ENCODE peak calls at places on chromosome 3, in eight cellular contexts. One of them, this sample, is unnamed.

GRCh38 chr3:178155521-178155920 is 380.7 kb upstream of the KCNMB2 start:
- DNase-seq in epithelial cell of esophagus: no peak
- DNase-seq in right lobe of liver: no peak
- DNase-seq in mucosa of descending colon: no peak
- DNase-seq in breast epithelium: no peak
- DNase-seq in progenitor cell of endocrine pancreas: no peak
- DNase-seq in GM23338: no peak
- DNase-seq in HCT116: no peak
- DNase-seq in this sample: no peak

GRCh38 chr3:144810150-144810549 is 838.5 kb downstream of the DIPK2A start:
- DNase-seq in epithelial cell of esophagus: peak; percentile 5
- DNase-seq in progenitor cell of endocrine pancreas: no peak
- DNase-seq in GM23338: no peak
- DNase-seq in right lobe of liver: no peak
- DNase-seq in HCT116: no peak
- DNase-seq in breast epithelium: no peak
- DNase-seq in mucosa of descending colon: no peak
- DNase-seq in this sample: no peak

GRCh38 chr3:113697192-113698090 is 999 bp upstream of the USF3 start:
- DNase-seq in mucosa of descending colon: peak; percentile 52
- DNase-seq in right lobe of liver: no peak
- DNase-seq in breast epithelium: peak; percentile 43
- DNase-seq in GM23338: peak; percentile 66
- DNase-seq in HCT116: no peak
- DNase-seq in epithelial cell of esophagus: peak; percentile 36
- DNase-seq in progenitor cell of endocrine pancreas: no peak
- DNase-seq in this sample: no peak

GRCh38 chr3:29079358-29079757 is 201.5 kb upstream of the RBMS3 start:
- DNase-seq in GM23338: no peak
- DNase-seq in HCT116: no peak
- DNase-seq in progenitor cell of endocrine pancreas: no peak
- DNase-seq in right lobe of liver: no peak
- DNase-seq in breast epithelium: no peak
- DNase-seq in epithelial cell of esophagus: no peak
- DNase-seq in mucosa of descending colon: no peak
- DNase-seq in this sample: no peak

GRCh38 chr3:10942806-10943205 is 49.7 kb upstream of the SLC6A1 start:
- DNase-seq in GM23338: no peak
- DNase-seq in epithelial cell of esophagus: no peak
- DNase-seq in HCT116: no peak
- DNase-seq in mucosa of descending colon: no peak
- DNase-seq in progenitor cell of endocrine pancreas: no peak
- DNase-seq in breast epithelium: no peak
- DNase-seq in right lobe of liver: peak; percentile 3
- DNase-seq in this sample: no peak

GRCh38 chr3:47475029-47475569 is 642 bp downstream of the SCAP start:
- DNase-seq in GM23338: peak; percentile 34
- DNase-seq in epithelial cell of esophagus: peak; percentile 41
- DNase-seq in progenitor cell of endocrine pancreas: no peak
- DNase-seq in HCT116: no peak
- DNase-seq in right lobe of liver: no peak
- DNase-seq in breast epithelium: no peak
- DNase-seq in mucosa of descending colon: no peak
- DNase-seq in this sample: no peak

GRCh38 chr3:127784865-127785710 is 37.2 kb downstream of the MGLL start:
- DNase-seq in GM23338: no peak
- DNase-seq in breast epithelium: no peak
- DNase-seq in mucosa of descending colon: peak; percentile 79
- DNase-seq in right lobe of liver: peak; percentile 78
- DNase-seq in HCT116: no peak
- DNase-seq in epithelial cell of esophagus: no peak
- DNase-seq in progenitor cell of endocrine pancreas: no peak
- DNase-seq in this sample: no peak

GRCh38 chr3:187310954-187311470 is 19.5 kb upstream of the MASP1 start:
- DNase-seq in right lobe of liver: no peak
- DNase-seq in epithelial cell of esophagus: no peak
- DNase-seq in breast epithelium: no peak
- DNase-seq in HCT116: no peak
- DNase-seq in progenitor cell of endocrine pancreas: no peak
- DNase-seq in mucosa of descending colon: no peak
- DNase-seq in GM23338: no peak
- DNase-seq in this sample: no peak

GRCh38 chr3:73874596-73874995 is 249.9 kb upstream of the PDZRN3 start:
- DNase-seq in mucosa of descending colon: no peak
- DNase-seq in GM23338: peak; percentile 17
- DNase-seq in HCT116: no peak
- DNase-seq in breast epithelium: no peak
- DNase-seq in right lobe of liver: no peak
- DNase-seq in epithelial cell of esophagus: no peak
- DNase-seq in progenitor cell of endocrine pancreas: no peak
- DNase-seq in this sample: no peak

GRCh38 chr3:73863546-73864079 is 238.9 kb upstream of the PDZRN3 start:
- DNase-seq in right lobe of liver: no peak
- DNase-seq in mucosa of descending colon: no peak
- DNase-seq in epithelial cell of esophagus: no peak
- DNase-seq in breast epithelium: no peak
- DNase-seq in progenitor cell of endocrine pancreas: no peak
- DNase-seq in HCT116: no peak
- DNase-seq in GM23338: no peak
- DNase-seq in this sample: no peak

GRCh38 chr3:73867524-73867923 is 242.8 kb upstream of the PDZRN3 start:
- DNase-seq in HCT116: no peak
- DNase-seq in breast epithelium: no peak
- DNase-seq in epithelial cell of esophagus: no peak
- DNase-seq in GM23338: no peak
- DNase-seq in right lobe of liver: no peak
- DNase-seq in progenitor cell of endocrine pancreas: no peak
- DNase-seq in mucosa of descending colon: no peak
- DNase-seq in this sample: no peak

DNA sequence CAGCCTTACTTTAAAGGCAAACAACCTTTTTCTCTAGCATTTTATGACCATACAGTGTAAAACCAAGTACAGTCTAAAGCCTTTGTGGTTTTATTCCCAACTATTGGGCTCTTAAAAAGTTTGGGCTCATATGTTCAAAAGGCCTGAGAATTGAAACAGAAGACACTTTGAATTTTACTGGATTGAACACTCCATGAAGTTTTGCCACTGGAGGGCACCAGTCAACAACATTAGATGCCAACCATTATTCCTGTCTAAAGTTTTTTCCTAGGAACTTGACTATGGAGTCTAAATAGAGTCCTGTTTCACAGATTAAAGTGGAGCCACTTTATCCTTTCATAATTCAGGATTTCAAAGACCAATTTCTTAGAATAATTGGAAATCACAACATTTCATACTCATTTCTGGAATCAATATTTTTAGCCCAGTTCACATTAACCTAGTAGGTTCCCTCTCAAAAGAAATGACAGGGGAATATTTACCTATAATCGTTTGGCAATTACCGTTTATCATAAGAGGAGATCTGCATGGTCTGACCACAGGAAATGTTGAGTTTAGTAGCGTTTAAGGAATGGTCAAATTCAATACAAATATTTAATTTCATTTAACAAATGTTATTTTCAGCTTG is 244.1 kb upstream of the PDZRN3 start:
- DNase-seq in GM23338: peak; percentile 71
- DNase-seq in HCT116: no peak
- DNase-seq in epithelial cell of esophagus: peak; percentile 48
- DNase-seq in mucosa of descending colon: no peak
- DNase-seq in right lobe of liver: no peak
- DNase-seq in breast epithelium: no peak
- DNase-seq in progenitor cell of endocrine pancreas: peak; percentile 16
- DNase-seq in this sample: no peak
- TF ChIP-seq CTCF in GM23338: peak; percentile 72
- TF ChIP-seq CTCF in HCT116: peak; percentile 46
- TF ChIP-seq CTCF in epithelial cell of esophagus: peak; percentile 67
- TF ChIP-seq CTCF in mucosa of descending colon: no peak
- TF ChIP-seq CTCF in right lobe of liver: peak; percentile 69
- TF ChIP-seq CTCF in breast epithelium: peak; percentile 43
- TF ChIP-seq CTCF in progenitor cell of endocrine pancreas: peak; percentile 87
- TF ChIP-seq CTCF in this sample: peak; percentile 84

GRCh38 chr3:51384145-51384729 is 854 bp upstream of the MANF start:
- DNase-seq in epithelial cell of esophagus: no peak
- DNase-seq in HCT116: no peak
- DNase-seq in right lobe of liver: peak; percentile 68
- DNase-seq in GM23338: peak; percentile 43
- DNase-seq in breast epithelium: no peak
- DNase-seq in mucosa of descending colon: no peak
- DNase-seq in progenitor cell of endocrine pancreas: peak; percentile 24
- DNase-seq in this sample: no peak

GRCh38 chr3:51381333-51381705 is 3.8 kb upstream of the MANF start:
- DNase-seq in progenitor cell of endocrine pancreas: no peak
- DNase-seq in breast epithelium: no peak
- DNase-seq in epithelial cell of esophagus: no peak
- DNase-seq in GM23338: no peak
- DNase-seq in HCT116: no peak
- DNase-seq in right lobe of liver: no peak
- DNase-seq in mucosa of descending colon: no peak
- DNase-seq in this sample: no peak

GRCh38 chr3:51382076-51382745 is 2.9 kb upstream of the MANF start:
- DNase-seq in mucosa of descending colon: no peak
- DNase-seq in GM23338: peak; percentile 57
- DNase-seq in epithelial cell of esophagus: no peak
- DNase-seq in progenitor cell of endocrine pancreas: no peak
- DNase-seq in HCT116: no peak
- DNase-seq in breast epithelium: no peak
- DNase-seq in right lobe of liver: no peak
- DNase-seq in this sample: no peak

GRCh38 chr3:51384730-51385473 is at the start of gene MANF:
- DNase-seq in progenitor cell of endocrine pancreas: peak; percentile 94
- DNase-seq in HCT116: peak; percentile 95
- DNase-seq in breast epithelium: peak; percentile 99
- DNase-seq in right lobe of liver: peak; percentile 99
- DNase-seq in epithelial cell of esophagus: peak; percentile 99
- DNase-seq in GM23338: peak; percentile 99
- DNase-seq in mucosa of descending colon: peak; percentile 98
- DNase-seq in this sample: peak; percentile 98

DNA sequence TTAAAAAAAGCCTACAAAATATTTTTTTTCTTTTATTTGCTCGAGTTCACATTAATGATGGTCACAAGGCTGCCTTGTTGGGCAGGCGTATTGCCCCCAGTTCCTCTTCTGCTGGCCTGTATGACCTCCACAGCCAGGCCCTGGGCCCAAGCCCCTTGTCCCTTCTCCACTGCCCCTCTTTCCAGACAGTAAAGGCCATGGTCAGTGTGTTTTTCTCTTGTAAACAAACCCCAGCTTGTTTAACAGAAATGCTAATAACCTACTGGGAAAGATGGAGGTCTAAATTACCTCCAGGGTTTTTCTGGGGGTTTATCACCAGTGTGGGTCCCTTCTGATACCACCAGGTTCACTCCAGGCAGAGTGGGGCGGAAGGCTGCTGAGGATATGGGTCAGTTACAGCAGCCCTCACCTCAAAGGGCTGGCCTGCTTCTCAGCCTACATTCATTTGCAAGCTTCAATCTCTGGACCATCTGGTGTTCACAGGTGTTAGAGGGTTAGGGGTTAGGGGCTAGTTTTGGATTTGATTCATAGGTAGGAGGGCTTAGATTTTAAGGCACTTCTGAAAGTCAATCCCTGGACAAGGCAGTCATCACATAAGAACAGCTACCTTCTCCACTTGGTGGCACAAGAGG is 2.0 kb upstream of the MANF start:
- DNase-seq in mucosa of descending colon: no peak
- DNase-seq in progenitor cell of endocrine pancreas: no peak
- DNase-seq in GM23338: no peak
- DNase-seq in epithelial cell of esophagus: no peak
- DNase-seq in breast epithelium: no peak
- DNase-seq in HCT116: no peak
- DNase-seq in right lobe of liver: no peak
- DNase-seq in this sample: no peak
- TF ChIP-seq CTCF in mucosa of descending colon: no peak
- TF ChIP-seq CTCF in progenitor cell of endocrine pancreas: no peak
- TF ChIP-seq CTCF in GM23338: peak; percentile 16
- TF ChIP-seq CTCF in epithelial cell of esophagus: no peak
- TF ChIP-seq CTCF in breast epithelium: no peak
- TF ChIP-seq CTCF in HCT116: no peak
- TF ChIP-seq CTCF in right lobe of liver: no peak
- TF ChIP-seq CTCF in this sample: no peak

DNA sequence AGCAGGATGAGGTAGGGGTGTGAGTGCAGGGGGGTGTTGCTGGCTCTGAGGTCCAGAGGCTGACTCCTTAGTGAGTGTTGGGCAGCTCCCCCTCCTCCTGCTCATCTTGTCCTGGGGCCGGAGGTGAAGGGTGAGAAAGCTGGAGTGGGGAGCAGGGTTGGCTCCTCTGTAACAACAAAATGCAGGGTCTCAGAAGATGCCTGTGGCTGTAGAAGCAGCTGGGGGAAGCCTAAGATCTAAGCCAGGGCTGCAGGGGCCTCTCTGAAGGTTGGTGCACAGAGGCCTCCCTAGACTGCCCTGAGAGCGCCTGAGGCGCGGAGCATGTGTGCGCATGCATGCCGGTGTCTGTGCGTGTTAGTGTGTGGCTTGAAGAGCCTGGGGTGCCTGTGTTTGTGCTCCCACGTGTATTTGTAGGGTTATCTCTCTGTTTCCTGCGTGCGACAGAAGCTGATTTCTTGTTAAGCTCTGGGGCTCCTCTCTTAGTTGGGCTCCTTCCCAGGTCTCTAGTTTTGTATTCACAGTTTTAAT is 5.3 kb upstream of the HDAC11 start:
- DNase-seq in progenitor cell of endocrine pancreas: no peak
- DNase-seq in epithelial cell of esophagus: peak; percentile 34
- DNase-seq in breast epithelium: no peak
- DNase-seq in mucosa of descending colon: no peak
- DNase-seq in right lobe of liver: no peak
- DNase-seq in HCT116: no peak
- DNase-seq in GM23338: no peak
- DNase-seq in this sample: no peak
- TF ChIP-seq CTCF in progenitor cell of endocrine pancreas: no peak
- TF ChIP-seq CTCF in epithelial cell of esophagus: no peak
- TF ChIP-seq CTCF in breast epithelium: no peak
- TF ChIP-seq CTCF in mucosa of descending colon: no peak
- TF ChIP-seq CTCF in right lobe of liver: no peak
- TF ChIP-seq CTCF in HCT116: no peak
- TF ChIP-seq CTCF in GM23338: no peak
- TF ChIP-seq CTCF in this sample: no peak

GRCh38 chr3:148958681-148959080 is 32.7 kb upstream of the GYG1 start:
- DNase-seq in GM23338: no peak
- DNase-seq in progenitor cell of endocrine pancreas: no peak
- DNase-seq in HCT116: no peak
- DNase-seq in epithelial cell of esophagus: no peak
- DNase-seq in right lobe of liver: no peak
- DNase-seq in breast epithelium: no peak
- DNase-seq in mucosa of descending colon: no peak
- DNase-seq in this sample: no peak

GRCh38 chr3:148953094-148953493 is 38.2 kb upstream of the GYG1 start:
- DNase-seq in HCT116: no peak
- DNase-seq in right lobe of liver: no peak
- DNase-seq in progenitor cell of endocrine pancreas: no peak
- DNase-seq in epithelial cell of esophagus: no peak
- DNase-seq in breast epithelium: no peak
- DNase-seq in mucosa of descending colon: no peak
- DNase-seq in GM23338: no peak
- DNase-seq in this sample: no peak

GRCh38 chr3:148955544-148956346 is 35.6 kb upstream of the GYG1 start:
- DNase-seq in right lobe of liver: no peak
- DNase-seq in epithelial cell of esophagus: peak; percentile 60
- DNase-seq in GM23338: peak; percentile 76
- DNase-seq in progenitor cell of endocrine pancreas: no peak
- DNase-seq in breast epithelium: peak; percentile 75
- DNase-seq in HCT116: peak; percentile 48
- DNase-seq in mucosa of descending colon: no peak
- DNase-seq in this sample: no peak

GRCh38 chr3:148954981-148955380 is 36.4 kb upstream of the GYG1 start:
- DNase-seq in progenitor cell of endocrine pancreas: no peak
- DNase-seq in right lobe of liver: no peak
- DNase-seq in GM23338: no peak
- DNase-seq in mucosa of descending colon: no peak
- DNase-seq in breast epithelium: no peak
- DNase-seq in HCT116: no peak
- DNase-seq in epithelial cell of esophagus: no peak
- DNase-seq in this sample: no peak

GRCh38 chr3:148957586-148957985 is 33.8 kb upstream of the GYG1 start:
- DNase-seq in right lobe of liver: no peak
- DNase-seq in breast epithelium: no peak
- DNase-seq in progenitor cell of endocrine pancreas: no peak
- DNase-seq in mucosa of descending colon: no peak
- DNase-seq in GM23338: peak; percentile 81
- DNase-seq in epithelial cell of esophagus: no peak
- DNase-seq in HCT116: peak; percentile 8
- DNase-seq in this sample: no peak
- TF ChIP-seq CTCF in right lobe of liver: peak; percentile 13
- TF ChIP-seq CTCF in breast epithelium: no peak
- TF ChIP-seq CTCF in progenitor cell of endocrine pancreas: peak; percentile 33
- TF ChIP-seq CTCF in mucosa of descending colon: no peak
- TF ChIP-seq CTCF in GM23338: peak; percentile 91
- TF ChIP-seq CTCF in epithelial cell of esophagus: peak; percentile 11
- TF ChIP-seq CTCF in HCT116: peak; percentile 43
- TF ChIP-seq CTCF in this sample: peak; percentile 29

This sample was measured in type B pancreatic cell.